ENCODE peak calls at places on chromosomes 11 and 22, in ten cellular contexts. X is AG04449, G is astrocyte of the spinal cord, Q is transverse colon, A is IMR-90, H is fibroblast of mammary gland, L is choroid plexus epithelial cell, K is OCI-LY7, R is fibroblast of pulmonary artery, V is ovary. I is an unnamed sample.

GRCh38 chr11:107969219-107969618 is 39.5 kb upstream of the CUL5 start:
- DNase-seq in X (no peak), Q (no peak), L (peak), R (no peak), V (no peak), A (no peak), G (no peak), H (peak), K (no peak), I (no peak)

GRCh38 chr11:102528618-102529017 is 1.9 kb downstream of the MMP7 start:
- DNase-seq in A (peak), H (no peak), L (no peak), X (no peak), R (no peak), Q (no peak), G (no peak), V (no peak), K (no peak), I (no peak)

GRCh38 chr11:35981581-35981980 is 37.7 kb downstream of the LDLRAD3 start:
- DNase-seq in A (no peak), X (no peak), Q (no peak), G (no peak), K (no peak), H (no peak), V (peak), L (no peak), R (peak), I (no peak)

GRCh38 chr11:5596611-5597201 is at the start of gene TRIM6:
- DNase-seq in A (peak), L (peak), R (peak), H (peak), Q (peak), V (peak), X (no peak), K (no peak), G (peak), I (peak)

GRCh38 chr11:80330302-80330701 is 889.5 kb upstream of the TENM4 start:
- DNase-seq in R (peak), V (no peak), A (peak), L (peak), Q (no peak), K (no peak), X (no peak), H (peak), G (peak), I (no peak)

GRCh38 chr11:128874406-128874805 is 7.3 kb upstream of the KCNJ1 start:
- DNase-seq in Q (no peak), H (peak), R (peak), L (no peak), K (no peak), V (no peak), G (peak), X (no peak), A (peak), I (no peak)

GRCh38 chr22:26199665-26200064 is 30.4 kb downstream of the SEZ6L start:
- DNase-seq in R (no peak), H (no peak), A (no peak), G (no peak), L (no peak), X (no peak), K (no peak), Q (no peak), V (no peak), I (no peak)

GRCh38 chr22:23193882-23194281 is 13.6 kb downstream of the BCR start:
- DNase-seq in Q (no peak), V (no peak), X (no peak), G (no peak), H (peak), A (peak), L (no peak), R (no peak), K (no peak), I (no peak)

GRCh38 chr11:102225689-102226562 is 91.4 kb upstream of the BIRC3 start:
- DNase-seq in K (no peak), H (peak), G (peak), X (peak), L (peak), A (peak), V (no peak), R (peak), Q (no peak), I (no peak)

GRCh38 chr11:133916790-133917440 is 39.9 kb downstream of the IGSF9B start:
- DNase-seq in X (no peak), Q (no peak), L (no peak), V (no peak), H (no peak), K (no peak), R (no peak), G (no peak), A (no peak), I (no peak)

GRCh38 chr11:109130910-109131309 is 291.1 kb upstream of the C11orf87 start:
- DNase-seq in V (no peak), Q (no peak), H (no peak), K (no peak), L (no peak), G (no peak), A (no peak), R (no peak), X (no peak), I (no peak)

GRCh38 chr11:115676206-115676605 is 172.0 kb upstream of the CADM1 start:
- DNase-seq in K (no peak), Q (no peak), L (no peak), R (no peak), G (no peak), H (no peak), X (no peak), V (no peak), A (no peak), I (peak)

GRCh38 chr22:29480512-29481264 is 670 bp downstream of the NEFH start:
- DNase-seq in L (peak), H (peak), K (no peak), V (peak), R (peak), G (peak), A (peak), X (no peak), Q (no peak), I (peak)

GRCh38 chr22:49587421-49587820 is 240.3 kb downstream of the BRD1 start:
- DNase-seq in Q (peak), X (no peak), A (no peak), H (no peak), V (no peak), G (no peak), L (no peak), K (no peak), R (no peak), I (no peak)

GRCh38 chr11:75236062-75236461 is 4.5 kb upstream of the TPBGL start:
- DNase-seq in R (no peak), H (no peak), A (no peak), Q (no peak), X (no peak), L (no peak), K (no peak), V (no peak), G (no peak), I (no peak)

GRCh38 chr11:19781351-19781750 is 68.7 kb downstream of the NAV2 start:
- DNase-seq in L (no peak), H (no peak), X (no peak), K (no peak), A (no peak), Q (no peak), V (no peak), G (no peak), R (no peak), I (no peak)

GRCh38 chr11:132448334-132448995 is 1078.0 kb downstream of the NTM start:
- DNase-seq in A (no peak), H (no peak), G (peak), L (peak), K (no peak), X (no peak), R (no peak), Q (no peak), V (no peak), I (no peak)

GRCh38 chr22:26304730-26305129 is 124.3 kb upstream of the ASPHD2 start:
- DNase-seq in G (no peak), L (no peak), Q (no peak), K (no peak), V (no peak), H (no peak), X (no peak), A (no peak), R (no peak), I (no peak)

GRCh38 chr11:46905806-46906205 is 12.5 kb downstream of the LRP4 start:
- DNase-seq in A (no peak), X (no peak), G (peak), H (no peak), R (no peak), L (peak), K (no peak), Q (no peak), V (no peak), I (no peak)

GRCh38 chr11:119680899-119681370 is 48.1 kb downstream of the NECTIN1 start:
- DNase-seq in Q (no peak), V (no peak), G (no peak), X (no peak), K (no peak), H (no peak), L (no peak), R (peak), A (peak), I (no peak)

DNA sequence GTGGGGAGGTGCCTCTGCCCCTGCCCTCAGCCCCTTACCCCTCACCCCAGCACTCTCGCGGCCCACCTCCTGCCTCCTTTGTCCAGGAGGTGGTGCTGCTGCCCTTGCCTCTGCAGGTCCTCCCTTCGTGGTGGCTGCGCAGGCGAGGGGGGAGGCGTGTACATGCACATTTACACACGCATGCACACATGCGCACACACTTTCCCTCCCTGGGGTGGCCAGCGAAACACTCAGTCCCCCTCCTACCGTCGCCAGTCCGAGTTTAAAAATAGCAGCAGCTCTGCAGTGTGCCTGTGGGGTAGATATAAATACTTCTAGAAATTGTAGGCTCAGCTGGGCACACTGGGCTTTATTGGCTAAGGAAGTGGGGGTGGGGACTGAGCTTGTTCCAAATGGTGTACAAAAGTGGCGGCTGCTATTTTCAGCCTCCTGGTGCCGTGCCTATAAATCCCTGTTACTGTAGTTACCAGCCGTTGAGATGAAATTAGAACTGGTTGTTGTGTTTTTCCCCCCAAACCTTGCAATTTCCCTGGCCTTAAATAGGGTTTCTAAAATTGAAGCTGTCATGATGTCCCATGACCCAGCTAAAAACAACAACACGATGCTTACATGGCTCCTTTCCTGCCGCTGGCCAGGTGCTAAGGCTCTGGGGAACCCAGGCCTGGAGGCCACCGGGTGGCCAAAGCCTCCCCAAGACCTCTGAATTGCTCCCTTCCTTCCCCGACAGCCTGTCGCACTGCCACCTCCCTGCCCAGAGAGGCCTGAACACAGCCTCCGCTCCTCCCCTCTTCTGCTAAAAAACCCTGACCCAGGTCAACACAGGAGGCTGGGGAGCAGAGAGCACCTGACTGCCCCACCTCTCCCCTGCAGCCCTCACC is 12.4 kb downstream of the PICK1 start:
- DNase-seq in K (peak), R (peak), L (peak), H (peak), A (peak), V (no peak), X (no peak), Q (peak), G (peak), I (peak)
- TF ChIP-seq CTCF in K (peak), R (peak), L (peak), H (peak), A (peak), V (no peak), X (peak), Q (peak), G (peak), I (peak)

DNA sequence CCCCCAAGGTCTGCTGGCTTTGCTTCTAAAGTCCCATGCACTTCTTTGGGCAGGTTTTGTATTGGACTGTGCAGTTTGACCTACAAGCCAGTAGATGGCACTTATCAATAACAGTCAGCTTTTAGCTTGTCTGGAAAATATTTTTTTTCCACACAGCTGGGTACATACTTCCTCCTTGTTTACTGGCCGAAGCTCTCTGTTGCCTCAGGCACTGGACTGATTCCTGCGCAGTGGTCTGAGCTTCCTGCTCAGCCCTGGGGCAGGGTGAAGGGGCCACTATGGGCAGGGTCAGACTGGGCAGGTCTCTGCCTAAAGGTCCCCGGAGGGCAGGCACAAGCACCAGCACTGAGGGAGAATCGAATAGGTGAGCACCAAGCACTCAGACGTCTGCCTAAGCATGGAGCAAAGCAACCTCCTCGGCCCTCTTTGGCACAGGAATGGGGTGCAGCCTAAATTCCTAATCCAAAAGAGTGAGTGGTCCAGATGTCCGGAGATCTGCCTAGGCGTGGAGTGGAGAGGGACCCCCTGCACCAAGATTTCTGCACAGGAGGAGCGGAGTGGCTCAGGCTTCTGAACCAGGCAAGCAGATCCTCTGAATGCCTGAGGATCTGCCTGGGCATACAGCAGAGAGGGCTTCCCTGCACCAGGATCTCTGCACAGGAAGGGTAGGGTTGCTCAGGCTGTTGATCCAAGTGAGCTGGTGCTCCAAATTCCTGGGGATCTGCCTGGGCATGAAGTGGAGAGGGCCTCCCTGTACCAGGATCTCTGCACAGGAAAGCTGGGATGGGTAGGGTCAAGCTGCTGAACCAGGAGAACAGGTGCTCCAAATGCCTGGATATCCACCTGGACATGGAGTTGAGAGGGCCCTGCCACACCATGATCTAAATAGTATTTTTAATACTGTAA is 105.9 kb upstream of the C11orf58 start:
- DNase-seq in V (no peak), Q (no peak), R (peak), G (peak), H (no peak), A (peak), K (peak), X (no peak), L (peak), I (peak)
- TF ChIP-seq CTCF in V (no peak), Q (no peak), R (peak), G (peak), H (peak), A (peak), K (peak), X (peak), L (peak), I (peak)

DNA sequence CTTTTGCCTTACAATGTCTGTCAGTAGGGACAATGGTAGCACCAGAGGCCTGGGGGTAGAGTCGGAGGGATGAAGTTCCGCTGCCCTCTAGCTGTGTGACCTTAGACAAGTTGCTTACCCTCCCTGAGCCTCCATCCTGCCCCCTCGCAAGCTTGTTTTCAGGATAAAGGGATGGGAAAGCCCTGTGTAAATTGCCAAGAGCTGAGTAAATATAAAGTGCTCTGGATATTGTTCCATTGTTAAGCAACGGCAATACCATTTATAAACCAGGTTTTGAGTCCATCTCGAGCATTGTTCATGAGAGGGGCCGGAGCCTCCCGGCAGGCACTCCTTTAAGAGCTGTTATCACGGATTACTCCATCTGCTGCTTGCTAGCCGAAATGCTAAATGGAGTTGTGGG is 72.9 kb downstream of the ZBTB16 start:
- DNase-seq in A (no peak), Q (peak), R (peak), X (no peak), G (no peak), K (no peak), L (no peak), H (peak), V (no peak), I (peak)
- TF ChIP-seq CTCF in A (no peak), Q (no peak), R (no peak), X (no peak), G (no peak), K (no peak), L (no peak), H (no peak), V (no peak), I (no peak)

DNA sequence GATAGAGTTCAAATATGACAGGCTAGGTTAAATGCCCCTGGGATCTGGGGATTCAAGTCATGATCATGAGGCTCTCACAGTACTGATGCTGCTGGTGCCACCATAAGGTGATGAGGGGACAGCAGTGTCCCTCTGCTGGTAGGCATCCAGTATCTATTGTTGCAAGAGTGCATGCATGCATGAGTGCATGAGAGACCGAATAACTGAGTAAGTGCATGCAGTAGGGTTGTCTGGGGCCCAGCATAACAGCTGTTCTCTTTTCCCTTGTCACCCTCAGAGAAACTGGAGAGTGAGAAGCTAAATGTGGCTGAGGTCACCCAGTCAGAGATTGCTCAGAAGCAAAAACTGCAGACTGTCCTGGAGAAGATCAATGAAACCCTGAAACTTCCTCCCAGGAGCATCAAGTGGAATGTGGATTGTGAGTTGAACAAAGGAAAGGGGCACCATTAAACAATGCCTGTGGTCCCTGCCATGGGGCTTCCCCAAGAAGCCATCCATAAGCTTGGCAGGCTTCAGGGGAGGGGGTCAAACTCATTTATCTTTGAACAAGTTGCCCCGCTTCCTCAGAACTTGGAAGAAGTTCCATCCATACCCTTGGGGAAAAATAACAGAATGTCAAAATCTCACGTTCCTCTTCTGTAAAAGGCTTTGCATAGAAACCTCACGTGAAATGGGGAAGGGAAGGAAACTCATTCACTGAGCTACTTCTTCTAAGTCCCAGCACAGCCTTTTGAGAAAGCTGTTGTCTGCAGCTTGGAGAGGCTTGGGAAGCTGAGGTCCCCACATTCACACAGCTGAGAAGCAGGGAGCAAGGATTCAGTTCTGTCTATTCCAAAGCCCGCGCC is 119.0 kb downstream of the PARVA start:
- DNase-seq in V (no peak), K (no peak), L (no peak), X (no peak), R (no peak), G (no peak), A (peak), Q (no peak), H (no peak), I (no peak)
- TF ChIP-seq CTCF in V (no peak), K (no peak), L (peak), X (peak), R (peak), G (no peak), A (peak), Q (no peak), H (peak), I (no peak)

DNA sequence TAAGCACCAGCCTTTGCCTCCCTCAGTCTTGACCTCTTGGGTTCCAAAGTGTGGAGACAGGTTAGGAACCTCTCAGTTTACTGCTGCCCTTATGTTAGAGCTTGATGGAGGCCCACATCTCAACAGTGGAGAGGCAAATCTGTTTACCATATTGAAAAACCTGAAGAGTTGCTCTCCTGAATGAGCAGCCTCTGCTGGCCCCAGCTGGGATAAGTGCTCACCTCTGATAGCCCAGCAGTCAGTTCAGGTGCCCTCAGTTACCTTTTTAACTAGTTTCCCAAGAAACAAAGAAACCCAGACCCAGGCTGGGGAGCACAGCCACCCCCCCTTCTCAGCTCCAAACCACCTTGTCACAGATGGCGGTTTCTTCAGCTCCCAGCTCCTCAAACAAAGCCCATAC is 57.1 kb downstream of the PPFIBP2 start:
- DNase-seq in K (no peak), R (no peak), G (no peak), H (no peak), V (no peak), Q (no peak), X (no peak), A (no peak), L (no peak), I (no peak)
- TF ChIP-seq CTCF in K (no peak), R (no peak), G (no peak), H (no peak), V (no peak), Q (no peak), X (no peak), A (no peak), L (no peak), I (no peak)

GRCh38 chr11:73246303-73246702 is 25.8 kb upstream of the P2RY6 start:
- DNase-seq in K (no peak), L (peak), X (no peak), G (no peak), V (no peak), H (no peak), A (no peak), Q (no peak), R (peak), I (no peak)
- TF ChIP-seq CTCF in K (no peak), L (no peak), X (no peak), G (no peak), V (no peak), H (no peak), A (no peak), Q (no peak), R (no peak), I (no peak)